ENCODE peak calls at places on chromosomes 12 and 14, in seven cellular contexts. One of them, this sample, is unnamed.

GRCh38 chr12:123064885-123065619 is 84.6 kb downstream of the ARL6IP4 start:
- DNase-seq in hepatocyte: no peak
- DNase-seq in heart right ventricle: no peak
- DNase-seq in CD8-positive, alpha-beta T cell: no peak
- DNase-seq in fibroblast of lung: peak
- DNase-seq in SK-N-SH: no peak
- DNase-seq in lower leg skin: no peak
- DNase-seq in this sample: peak

GRCh38 chr14:22227084-22227483 is 361.9 kb downstream of the DAD1 start:
- DNase-seq in lower leg skin: no peak
- DNase-seq in fibroblast of lung: no peak
- DNase-seq in CD8-positive, alpha-beta T cell: no peak
- DNase-seq in hepatocyte: no peak
- DNase-seq in heart right ventricle: no peak
- DNase-seq in SK-N-SH: no peak
- DNase-seq in this sample: no peak

GRCh38 chr14:68361231-68361630 is 431.6 kb downstream of the ZFP36L1 start:
- DNase-seq in SK-N-SH: no peak
- DNase-seq in heart right ventricle: no peak
- DNase-seq in CD8-positive, alpha-beta T cell: no peak
- DNase-seq in fibroblast of lung: no peak
- DNase-seq in hepatocyte: no peak
- DNase-seq in lower leg skin: no peak
- DNase-seq in this sample: no peak

GRCh38 chr12:81381951-81382350 is 304.1 kb downstream of the ACSS3 start:
- DNase-seq in SK-N-SH: no peak
- DNase-seq in lower leg skin: no peak
- DNase-seq in heart right ventricle: no peak
- DNase-seq in hepatocyte: no peak
- DNase-seq in CD8-positive, alpha-beta T cell: no peak
- DNase-seq in fibroblast of lung: no peak
- DNase-seq in this sample: no peak

GRCh38 chr12:27844427-27845090 is 64.5 kb upstream of the MANSC4 start:
- DNase-seq in SK-N-SH: no peak
- DNase-seq in hepatocyte: peak
- DNase-seq in fibroblast of lung: no peak
- DNase-seq in lower leg skin: no peak
- DNase-seq in CD8-positive, alpha-beta T cell: no peak
- DNase-seq in heart right ventricle: peak
- DNase-seq in this sample: peak

GRCh38 chr12:90978117-90978770 is 23.3 kb upstream of the CCER1 start:
- DNase-seq in fibroblast of lung: peak
- DNase-seq in hepatocyte: peak
- DNase-seq in SK-N-SH: peak
- DNase-seq in lower leg skin: no peak
- DNase-seq in heart right ventricle: no peak
- DNase-seq in CD8-positive, alpha-beta T cell: no peak
- DNase-seq in this sample: peak

GRCh38 chr12:62865860-62866407 is 69.0 kb downstream of the PPM1H start:
- DNase-seq in SK-N-SH: no peak
- DNase-seq in heart right ventricle: no peak
- DNase-seq in fibroblast of lung: peak
- DNase-seq in CD8-positive, alpha-beta T cell: no peak
- DNase-seq in hepatocyte: no peak
- DNase-seq in lower leg skin: no peak
- DNase-seq in this sample: peak

GRCh38 chr12:75656650-75657049 is 145.2 kb upstream of the KRR1 start:
- DNase-seq in hepatocyte: no peak
- DNase-seq in CD8-positive, alpha-beta T cell: no peak
- DNase-seq in SK-N-SH: no peak
- DNase-seq in heart right ventricle: no peak
- DNase-seq in lower leg skin: no peak
- DNase-seq in fibroblast of lung: peak
- DNase-seq in this sample: peak

GRCh38 chr12:104638760-104639319 is 182.1 kb downstream of the CHST11 start:
- DNase-seq in fibroblast of lung: no peak
- DNase-seq in lower leg skin: no peak
- DNase-seq in heart right ventricle: no peak
- DNase-seq in CD8-positive, alpha-beta T cell: no peak
- DNase-seq in SK-N-SH: no peak
- DNase-seq in hepatocyte: no peak
- DNase-seq in this sample: no peak

GRCh38 chr14:61257469-61258057 is 23.6 kb downstream of the TMEM30B start:
- DNase-seq in heart right ventricle: no peak
- DNase-seq in SK-N-SH: no peak
- DNase-seq in CD8-positive, alpha-beta T cell: no peak
- DNase-seq in lower leg skin: no peak
- DNase-seq in hepatocyte: peak
- DNase-seq in fibroblast of lung: no peak
- DNase-seq in this sample: no peak

GRCh38 chr14:41899416-41899815 is 292.7 kb downstream of the LRFN5 start:
- DNase-seq in CD8-positive, alpha-beta T cell: no peak
- DNase-seq in hepatocyte: no peak
- DNase-seq in heart right ventricle: no peak
- DNase-seq in SK-N-SH: no peak
- DNase-seq in fibroblast of lung: peak
- DNase-seq in lower leg skin: no peak
- DNase-seq in this sample: peak

GRCh38 chr12:83265798-83266197 is 579.1 kb downstream of the TMTC2 start:
- DNase-seq in CD8-positive, alpha-beta T cell: no peak
- DNase-seq in hepatocyte: no peak
- DNase-seq in SK-N-SH: no peak
- DNase-seq in heart right ventricle: no peak
- DNase-seq in lower leg skin: no peak
- DNase-seq in fibroblast of lung: no peak
- DNase-seq in this sample: no peak

GRCh38 chr14:61749867-61750266 is 12.4 kb upstream of the SNAPC1 start:
- DNase-seq in lower leg skin: no peak
- DNase-seq in SK-N-SH: no peak
- DNase-seq in heart right ventricle: no peak
- DNase-seq in fibroblast of lung: peak
- DNase-seq in CD8-positive, alpha-beta T cell: no peak
- DNase-seq in hepatocyte: peak
- DNase-seq in this sample: no peak

GRCh38 chr12:132269266-132269968 is 60.0 kb downstream of the GALNT9 start:
- DNase-seq in fibroblast of lung: no peak
- DNase-seq in SK-N-SH: no peak
- DNase-seq in hepatocyte: no peak
- DNase-seq in lower leg skin: no peak
- DNase-seq in heart right ventricle: no peak
- DNase-seq in CD8-positive, alpha-beta T cell: no peak
- DNase-seq in this sample: no peak

GRCh38 chr12:109358154-109358869 is 10.6 kb downstream of the MYO1H start:
- DNase-seq in lower leg skin: no peak
- DNase-seq in heart right ventricle: no peak
- DNase-seq in CD8-positive, alpha-beta T cell: no peak
- DNase-seq in SK-N-SH: peak
- DNase-seq in fibroblast of lung: peak
- DNase-seq in hepatocyte: no peak
- DNase-seq in this sample: peak

GRCh38 chr14:79837699-79838098 is 373.6 kb downstream of the DIO2 start:
- DNase-seq in SK-N-SH: no peak
- DNase-seq in lower leg skin: no peak
- DNase-seq in CD8-positive, alpha-beta T cell: no peak
- DNase-seq in hepatocyte: no peak
- DNase-seq in heart right ventricle: no peak
- DNase-seq in fibroblast of lung: no peak
- DNase-seq in this sample: no peak

DNA sequence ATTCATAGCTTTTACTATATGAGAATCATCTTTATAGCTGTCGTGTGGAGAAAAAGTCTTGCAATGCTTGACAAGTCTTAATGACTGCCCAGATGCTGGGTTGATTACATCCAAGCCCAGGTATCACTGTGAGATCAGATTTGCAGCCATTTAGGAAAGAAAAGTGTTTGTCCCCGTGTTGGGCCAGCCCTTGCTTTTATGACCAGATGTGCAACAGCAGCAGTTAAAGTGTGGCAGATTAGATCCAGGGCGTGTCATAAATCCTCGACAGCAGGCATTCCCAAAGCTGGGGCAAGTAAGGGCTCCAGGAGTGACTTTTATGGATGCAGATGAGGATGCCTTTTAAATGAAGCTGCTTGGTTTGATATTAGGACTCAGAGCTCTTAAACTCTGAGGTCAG is 1.6 kb downstream of the SMOC1 start:
- DNase-seq in heart right ventricle: no peak
- DNase-seq in CD8-positive, alpha-beta T cell: no peak
- DNase-seq in SK-N-SH: peak
- DNase-seq in lower leg skin: no peak
- DNase-seq in fibroblast of lung: no peak
- DNase-seq in hepatocyte: no peak
- DNase-seq in this sample: no peak
- H3K4me3 ChIP-seq in heart right ventricle: no peak
- H3K4me3 ChIP-seq in CD8-positive, alpha-beta T cell: no peak
- H3K4me3 ChIP-seq in SK-N-SH: no peak
- H3K4me3 ChIP-seq in lower leg skin: no peak
- H3K4me3 ChIP-seq in fibroblast of lung: no peak
- H3K4me3 ChIP-seq in hepatocyte: no peak
- H3K4me3 ChIP-seq in this sample: no peak

GRCh38 chr12:3751151-3752095 is 1.5 kb downstream of the CRACR2A start:
- DNase-seq in heart right ventricle: no peak
- DNase-seq in CD8-positive, alpha-beta T cell: no peak
- DNase-seq in hepatocyte: no peak
- DNase-seq in SK-N-SH: no peak
- DNase-seq in fibroblast of lung: no peak
- DNase-seq in lower leg skin: no peak
- DNase-seq in this sample: no peak
- H3K4me3 ChIP-seq in heart right ventricle: no peak
- H3K4me3 ChIP-seq in CD8-positive, alpha-beta T cell: peak
- H3K4me3 ChIP-seq in hepatocyte: no peak
- H3K4me3 ChIP-seq in SK-N-SH: no peak
- H3K4me3 ChIP-seq in fibroblast of lung: no peak
- H3K4me3 ChIP-seq in lower leg skin: no peak
- H3K4me3 ChIP-seq in this sample: no peak

DNA sequence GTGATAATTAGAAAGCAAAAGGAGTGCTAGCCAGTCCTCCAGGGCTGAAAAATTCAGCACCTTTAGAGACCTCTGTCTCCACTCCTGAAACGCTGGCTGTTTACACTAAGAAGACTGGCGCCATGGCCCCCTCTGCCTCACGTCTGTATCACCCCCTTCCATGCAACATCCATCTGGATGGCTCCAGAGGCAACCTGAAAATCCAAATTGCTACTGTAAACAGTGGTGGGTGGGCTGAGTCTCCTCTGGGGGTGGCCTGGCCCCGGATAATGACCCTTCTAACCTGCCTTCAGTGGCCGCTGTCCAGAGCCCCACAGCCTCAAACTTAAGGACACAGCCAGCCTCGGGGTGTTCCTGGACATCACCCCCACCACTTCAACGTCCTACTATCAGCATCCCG is 1.4 kb downstream of the PRKD1 start:
- DNase-seq in CD8-positive, alpha-beta T cell: no peak
- DNase-seq in fibroblast of lung: no peak
- DNase-seq in heart right ventricle: no peak
- DNase-seq in hepatocyte: no peak
- DNase-seq in lower leg skin: no peak
- DNase-seq in SK-N-SH: no peak
- DNase-seq in this sample: no peak
- H3K4me3 ChIP-seq in CD8-positive, alpha-beta T cell: no peak
- H3K4me3 ChIP-seq in fibroblast of lung: peak
- H3K4me3 ChIP-seq in heart right ventricle: peak
- H3K4me3 ChIP-seq in hepatocyte: peak
- H3K4me3 ChIP-seq in lower leg skin: peak
- H3K4me3 ChIP-seq in SK-N-SH: peak
- H3K4me3 ChIP-seq in this sample: peak

DNA sequence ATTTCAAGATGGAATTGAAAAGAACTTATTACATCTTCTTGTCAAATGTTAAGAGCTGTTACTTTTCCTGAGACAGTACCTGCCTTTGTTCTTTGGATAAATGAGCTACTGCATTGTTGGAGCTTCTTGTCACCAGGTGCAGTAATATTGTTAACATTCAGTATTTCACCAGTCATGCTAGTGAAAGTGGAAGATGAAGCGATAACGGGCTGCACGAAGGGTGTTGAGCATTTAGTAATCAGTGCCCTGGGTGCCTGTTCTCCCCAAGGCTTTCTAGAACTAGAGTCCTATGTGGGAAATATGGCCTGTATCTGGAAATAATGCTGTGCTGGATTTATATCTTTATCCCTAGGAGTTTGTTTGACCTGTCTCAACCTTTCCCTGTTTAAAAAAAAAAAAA is 83.2 kb downstream of the PPP2R5C start:
- DNase-seq in heart right ventricle: no peak
- DNase-seq in SK-N-SH: no peak
- DNase-seq in hepatocyte: no peak
- DNase-seq in CD8-positive, alpha-beta T cell: no peak
- DNase-seq in lower leg skin: no peak
- DNase-seq in fibroblast of lung: no peak
- DNase-seq in this sample: no peak
- H3K4me3 ChIP-seq in heart right ventricle: no peak
- H3K4me3 ChIP-seq in SK-N-SH: no peak
- H3K4me3 ChIP-seq in hepatocyte: no peak
- H3K4me3 ChIP-seq in CD8-positive, alpha-beta T cell: no peak
- H3K4me3 ChIP-seq in lower leg skin: no peak
- H3K4me3 ChIP-seq in fibroblast of lung: no peak
- H3K4me3 ChIP-seq in this sample: no peak

GRCh38 chr12:2793561-2793960 is 1.2 kb upstream of the FKBP4 start:
- DNase-seq in lower leg skin: no peak
- DNase-seq in heart right ventricle: no peak
- DNase-seq in fibroblast of lung: no peak
- DNase-seq in hepatocyte: no peak
- DNase-seq in SK-N-SH: no peak
- DNase-seq in CD8-positive, alpha-beta T cell: no peak
- DNase-seq in this sample: no peak
- H3K4me3 ChIP-seq in lower leg skin: no peak
- H3K4me3 ChIP-seq in heart right ventricle: no peak
- H3K4me3 ChIP-seq in fibroblast of lung: no peak
- H3K4me3 ChIP-seq in hepatocyte: no peak
- H3K4me3 ChIP-seq in SK-N-SH: no peak
- H3K4me3 ChIP-seq in CD8-positive, alpha-beta T cell: no peak
- H3K4me3 ChIP-seq in this sample: no peak

This sample was measured in fibroblast of villous mesenchyme.